ENCODE peak calls at places on chromosome 16, in six cellular contexts. One of them, this sample, is unnamed.

GRCh38 chr16:2487903-2488531 is 13.1 kb downstream of the TBC1D24 start:
- DNase-seq in neuronal stem cell: no peak
- DNase-seq in mesenchymal stem cell: no peak
- DNase-seq in H9: no peak
- DNase-seq in trophoblast cell: no peak
- DNase-seq in IMR-90: no peak
- DNase-seq in this sample: no peak

GRCh38 chr16:27080870-27081269 is 14.1 kb downstream of the C16orf82 start:
- DNase-seq in IMR-90: no peak
- DNase-seq in trophoblast cell: no peak
- DNase-seq in mesenchymal stem cell: peak
- DNase-seq in neuronal stem cell: no peak
- DNase-seq in H9: peak
- DNase-seq in this sample: no peak

GRCh38 chr16:3017262-3017805 is 649 bp downstream of the CLDN6 start:
- DNase-seq in IMR-90: no peak
- DNase-seq in H9: no peak
- DNase-seq in mesenchymal stem cell: no peak
- DNase-seq in trophoblast cell: no peak
- DNase-seq in neuronal stem cell: no peak
- DNase-seq in this sample: no peak

GRCh38 chr16:70746708-70747424 is 54.1 kb downstream of the VAC14 start:
- DNase-seq in H9: no peak
- DNase-seq in mesenchymal stem cell: peak
- DNase-seq in IMR-90: peak
- DNase-seq in neuronal stem cell: no peak
- DNase-seq in trophoblast cell: peak
- DNase-seq in this sample: no peak

GRCh38 chr16:24102120-24102740 is 153.9 kb upstream of the CACNG3 start:
- DNase-seq in mesenchymal stem cell: no peak
- DNase-seq in trophoblast cell: no peak
- DNase-seq in H9: no peak
- DNase-seq in neuronal stem cell: no peak
- DNase-seq in IMR-90: no peak
- DNase-seq in this sample: no peak

GRCh38 chr16:58850627-58851024 is 116.5 kb upstream of the GOT2 start:
- DNase-seq in mesenchymal stem cell: no peak
- DNase-seq in neuronal stem cell: no peak
- DNase-seq in IMR-90: no peak
- DNase-seq in trophoblast cell: no peak
- DNase-seq in H9: no peak
- DNase-seq in this sample: no peak

GRCh38 chr16:49921791-49922456 is 66.0 kb upstream of the ZNF423 start:
- DNase-seq in mesenchymal stem cell: peak
- DNase-seq in IMR-90: peak
- DNase-seq in H9: peak
- DNase-seq in trophoblast cell: peak
- DNase-seq in neuronal stem cell: peak
- DNase-seq in this sample: peak

GRCh38 chr16:5056347-5056746 is 9.4 kb downstream of the C16orf89 start:
- DNase-seq in trophoblast cell: no peak
- DNase-seq in H9: peak
- DNase-seq in neuronal stem cell: no peak
- DNase-seq in IMR-90: no peak
- DNase-seq in mesenchymal stem cell: peak
- DNase-seq in this sample: no peak

GRCh38 chr16:89363621-89364393 is 126.6 kb downstream of the ANKRD11 start:
- DNase-seq in H9: peak
- DNase-seq in trophoblast cell: peak
- DNase-seq in neuronal stem cell: no peak
- DNase-seq in mesenchymal stem cell: peak
- DNase-seq in IMR-90: peak
- DNase-seq in this sample: no peak

GRCh38 chr16:50547340-50547865 is 793 bp upstream of the NKD1 start:
- DNase-seq in trophoblast cell: peak
- DNase-seq in neuronal stem cell: peak
- DNase-seq in H9: peak
- DNase-seq in mesenchymal stem cell: no peak
- DNase-seq in IMR-90: no peak
- DNase-seq in this sample: no peak

GRCh38 chr16:2782583-2783351 is 4.6 kb downstream of the PRSS33 start:
- DNase-seq in mesenchymal stem cell: no peak
- DNase-seq in H9: peak
- DNase-seq in trophoblast cell: no peak
- DNase-seq in IMR-90: no peak
- DNase-seq in neuronal stem cell: no peak
- DNase-seq in this sample: no peak

GRCh38 chr16:47699090-47699489 is 238.0 kb downstream of the PHKB start:
- DNase-seq in mesenchymal stem cell: no peak
- DNase-seq in H9: no peak
- DNase-seq in IMR-90: no peak
- DNase-seq in neuronal stem cell: no peak
- DNase-seq in trophoblast cell: no peak
- DNase-seq in this sample: no peak

GRCh38 chr16:50615891-50616290 is 65.2 kb downstream of the SNX20 start:
- DNase-seq in H9: no peak
- DNase-seq in neuronal stem cell: no peak
- DNase-seq in mesenchymal stem cell: no peak
- DNase-seq in trophoblast cell: no peak
- DNase-seq in IMR-90: no peak
- DNase-seq in this sample: no peak

GRCh38 chr16:30351586-30352419 is 3.3 kb downstream of the CD2BP2 start:
- DNase-seq in IMR-90: peak
- DNase-seq in H9: no peak
- DNase-seq in neuronal stem cell: no peak
- DNase-seq in trophoblast cell: no peak
- DNase-seq in mesenchymal stem cell: no peak
- DNase-seq in this sample: no peak

GRCh38 chr16:87697792-87698191 is 68.0 kb downstream of the KLHDC4 start:
- DNase-seq in neuronal stem cell: no peak
- DNase-seq in H9: no peak
- DNase-seq in IMR-90: no peak
- DNase-seq in trophoblast cell: no peak
- DNase-seq in mesenchymal stem cell: no peak
- DNase-seq in this sample: no peak

GRCh38 chr16:79283578-79283977 is 317.0 kb downstream of the MAF start:
- DNase-seq in mesenchymal stem cell: no peak
- DNase-seq in neuronal stem cell: no peak
- DNase-seq in H9: no peak
- DNase-seq in trophoblast cell: no peak
- DNase-seq in IMR-90: no peak
- DNase-seq in this sample: no peak

GRCh38 chr16:22296225-22297113 is 740 bp upstream of the POLR3E start:
- DNase-seq in mesenchymal stem cell: peak
- DNase-seq in neuronal stem cell: no peak
- DNase-seq in H9: no peak
- DNase-seq in IMR-90: no peak
- DNase-seq in trophoblast cell: no peak
- DNase-seq in this sample: no peak

GRCh38 chr16:27253526-27253930 is 15.0 kb downstream of the NSMCE1 start:
- DNase-seq in mesenchymal stem cell: peak
- DNase-seq in trophoblast cell: no peak
- DNase-seq in neuronal stem cell: no peak
- DNase-seq in H9: no peak
- DNase-seq in IMR-90: peak
- DNase-seq in this sample: no peak

GRCh38 chr16:17404903-17405691 is 65.7 kb downstream of the XYLT1 start:
- DNase-seq in H9: no peak
- DNase-seq in neuronal stem cell: no peak
- DNase-seq in mesenchymal stem cell: no peak
- DNase-seq in trophoblast cell: no peak
- DNase-seq in IMR-90: peak
- DNase-seq in this sample: no peak

GRCh38 chr16:77780378-77780837 is 8.0 kb upstream of the VAT1L start:
- DNase-seq in trophoblast cell: peak
- DNase-seq in neuronal stem cell: no peak
- DNase-seq in IMR-90: peak
- DNase-seq in H9: no peak
- DNase-seq in mesenchymal stem cell: peak
- DNase-seq in this sample: no peak

GRCh38 chr16:29992371-29992967 is 2.9 kb downstream of the HIRIP3 start:
- DNase-seq in IMR-90: peak
- DNase-seq in neuronal stem cell: no peak
- DNase-seq in H9: no peak
- DNase-seq in mesenchymal stem cell: peak
- DNase-seq in trophoblast cell: no peak
- DNase-seq in this sample: no peak

GRCh38 chr16:57264950-57265371 is 19.5 kb downstream of the PLLP start:
- DNase-seq in IMR-90: no peak
- DNase-seq in trophoblast cell: no peak
- DNase-seq in H9: no peak
- DNase-seq in neuronal stem cell: no peak
- DNase-seq in mesenchymal stem cell: no peak
- DNase-seq in this sample: no peak

GRCh38 chr16:54970016-54970415 is 39.4 kb downstream of the IRX5 start:
- DNase-seq in neuronal stem cell: no peak
- DNase-seq in H9: no peak
- DNase-seq in trophoblast cell: no peak
- DNase-seq in mesenchymal stem cell: no peak
- DNase-seq in IMR-90: no peak
- DNase-seq in this sample: no peak

GRCh38 chr16:87826798-87827587 is 42.3 kb downstream of the SLC7A5 start:
- DNase-seq in H9: no peak
- DNase-seq in mesenchymal stem cell: no peak
- DNase-seq in neuronal stem cell: no peak
- DNase-seq in trophoblast cell: no peak
- DNase-seq in IMR-90: no peak
- DNase-seq in this sample: no peak

GRCh38 chr16:78768723-78769122 is 669.3 kb downstream of the WWOX start:
- DNase-seq in H9: no peak
- DNase-seq in IMR-90: no peak
- DNase-seq in trophoblast cell: no peak
- DNase-seq in mesenchymal stem cell: no peak
- DNase-seq in neuronal stem cell: no peak
- DNase-seq in this sample: no peak

GRCh38 chr16:73064227-73064995 is 16.5 kb upstream of the ZFHX3 start:
- DNase-seq in H9: peak
- DNase-seq in trophoblast cell: no peak
- DNase-seq in neuronal stem cell: peak
- DNase-seq in mesenchymal stem cell: peak
- DNase-seq in IMR-90: peak
- DNase-seq in this sample: peak

GRCh38 chr16:77679901-77680300 is 42.4 kb upstream of the NUDT7 start:
- DNase-seq in trophoblast cell: no peak
- DNase-seq in mesenchymal stem cell: no peak
- DNase-seq in neuronal stem cell: no peak
- DNase-seq in IMR-90: no peak
- DNase-seq in H9: no peak
- DNase-seq in this sample: no peak

DNA sequence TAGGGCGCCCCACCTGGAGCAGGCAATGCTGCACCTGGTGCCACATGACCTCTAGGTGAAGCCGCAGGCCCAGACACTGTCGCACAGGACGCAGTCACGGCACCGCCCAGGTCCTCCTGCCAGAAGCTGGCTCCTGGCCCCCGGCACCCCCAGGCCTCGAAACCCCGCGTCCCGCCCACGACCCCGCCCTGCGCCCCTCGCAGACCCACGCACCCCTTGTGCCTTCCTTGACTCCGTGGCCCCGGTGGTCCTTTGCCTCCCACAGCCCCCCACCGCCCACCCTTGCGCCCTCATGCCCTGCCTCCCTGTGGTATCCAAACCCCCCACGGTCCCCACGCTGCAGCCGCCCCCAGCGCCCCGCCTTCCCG is 6.3 kb upstream of the C1QTNF8 start:
- DNase-seq in H9: no peak
- DNase-seq in IMR-90: no peak
- DNase-seq in neuronal stem cell: no peak
- DNase-seq in trophoblast cell: no peak
- DNase-seq in mesenchymal stem cell: no peak
- DNase-seq in this sample: no peak
- H3K14ac ChIP-seq in H9: no peak
- H3K14ac ChIP-seq in IMR-90: no peak
- H3K14ac ChIP-seq in neuronal stem cell: peak
- H3K14ac ChIP-seq in trophoblast cell: no peak
- H3K14ac ChIP-seq in mesenchymal stem cell: no peak
- H3K14ac ChIP-seq in this sample: no peak

GRCh38 chr16:15858921-15859668 is 2.3 kb upstream of the MYH11 start:
- DNase-seq in trophoblast cell: no peak
- DNase-seq in mesenchymal stem cell: no peak
- DNase-seq in neuronal stem cell: no peak
- DNase-seq in IMR-90: no peak
- DNase-seq in H9: no peak
- DNase-seq in this sample: no peak

GRCh38 chr16:15861996-15862395 is 5.2 kb upstream of the MYH11 start:
- DNase-seq in IMR-90: no peak
- DNase-seq in neuronal stem cell: no peak
- DNase-seq in H9: no peak
- DNase-seq in mesenchymal stem cell: no peak
- DNase-seq in trophoblast cell: no peak
- DNase-seq in this sample: no peak

GRCh38 chr16:15865742-15866141 is 8.9 kb upstream of the MYH11 start:
- DNase-seq in trophoblast cell: no peak
- DNase-seq in neuronal stem cell: no peak
- DNase-seq in H9: no peak
- DNase-seq in mesenchymal stem cell: no peak
- DNase-seq in IMR-90: peak
- DNase-seq in this sample: no peak

GRCh38 chr16:15866451-15866850 is 9.6 kb upstream of the MYH11 start:
- DNase-seq in H9: no peak
- DNase-seq in trophoblast cell: no peak
- DNase-seq in IMR-90: peak
- DNase-seq in mesenchymal stem cell: no peak
- DNase-seq in neuronal stem cell: no peak
- DNase-seq in this sample: no peak

GRCh38 chr16:15864939-15865338 is 8.1 kb upstream of the MYH11 start:
- DNase-seq in mesenchymal stem cell: no peak
- DNase-seq in H9: no peak
- DNase-seq in trophoblast cell: no peak
- DNase-seq in neuronal stem cell: no peak
- DNase-seq in IMR-90: peak
- DNase-seq in this sample: no peak
- H3K14ac ChIP-seq in mesenchymal stem cell: no peak
- H3K14ac ChIP-seq in H9: no peak
- H3K14ac ChIP-seq in trophoblast cell: no peak
- H3K14ac ChIP-seq in neuronal stem cell: no peak
- H3K14ac ChIP-seq in IMR-90: peak
- H3K14ac ChIP-seq in this sample: no peak

GRCh38 chr16:11047939-11048500 is 103.7 kb downstream of the CLEC16A start:
- DNase-seq in trophoblast cell: no peak
- DNase-seq in IMR-90: no peak
- DNase-seq in mesenchymal stem cell: peak
- DNase-seq in neuronal stem cell: no peak
- DNase-seq in H9: no peak
- DNase-seq in this sample: no peak
- H3K14ac ChIP-seq in trophoblast cell: no peak
- H3K14ac ChIP-seq in IMR-90: peak
- H3K14ac ChIP-seq in mesenchymal stem cell: no peak
- H3K14ac ChIP-seq in neuronal stem cell: no peak
- H3K14ac ChIP-seq in H9: no peak
- H3K14ac ChIP-seq in this sample: no peak

DNA sequence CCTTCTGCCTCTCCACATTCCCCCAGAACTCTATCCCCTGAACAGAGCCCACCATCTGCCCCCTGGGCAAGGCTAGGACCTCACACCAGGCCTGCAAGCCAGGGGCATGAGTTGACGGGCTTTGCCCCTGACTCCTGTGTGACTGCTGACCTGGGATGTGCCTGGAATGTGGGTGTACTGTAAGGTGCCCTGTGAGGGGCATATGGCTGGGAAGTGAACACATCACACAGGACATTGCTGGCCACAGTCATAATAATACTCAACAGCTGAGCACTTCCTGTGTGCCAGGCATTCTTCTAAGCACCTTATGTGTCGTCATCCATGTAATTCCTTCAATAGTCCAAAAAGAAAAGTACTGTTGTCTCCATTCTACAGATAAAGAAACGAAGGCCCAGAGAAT is 13.3 kb downstream of the CES4A start:
- DNase-seq in H9: no peak
- DNase-seq in mesenchymal stem cell: no peak
- DNase-seq in neuronal stem cell: no peak
- DNase-seq in trophoblast cell: no peak
- DNase-seq in IMR-90: no peak
- DNase-seq in this sample: no peak
- H3K14ac ChIP-seq in H9: no peak
- H3K14ac ChIP-seq in mesenchymal stem cell: no peak
- H3K14ac ChIP-seq in neuronal stem cell: no peak
- H3K14ac ChIP-seq in trophoblast cell: no peak
- H3K14ac ChIP-seq in IMR-90: no peak
- H3K14ac ChIP-seq in this sample: no peak